ENCODE peak calls at places on chromosome 6, in six cellular contexts. N is SIG-M5; A is NCI-H1092 treated with DMSO at 0.1 percent for 48 hours; F is stimulated activated CD4-positive, alpha-beta T cell treated with anti-CD3 and anti-CD28 coated beads, TNF-alpha, amount 100 ng/mL, for 48 hours; I is LoVo; R is cardiac muscle cell. T is an unnamed sample.

GRCh38 chr6:111215134-111215533 is 127.8 kb downstream of the SLC16A10 start:
- DNase-seq in N (no peak), A (no peak), F (no peak), I (no peak), R (no peak), T (no peak)

GRCh38 chr6:124795879-124796838 is 166.1 kb upstream of the RNF217 start:
- DNase-seq in N (no peak), A (peak), F (no peak), I (no peak), R (peak), T (peak)

GRCh38 chr6:45480697-45481415 is 103.1 kb upstream of the SUPT3H start:
- DNase-seq in N (no peak), A (no peak), F (no peak), I (no peak), R (no peak), T (no peak)

GRCh38 chr6:139973602-139974373 is 599.3 kb upstream of the CITED2 start:
- DNase-seq in N (peak), A (no peak), F (no peak), I (no peak), R (peak), T (no peak)

GRCh38 chr6:153790048-153790447 is 249.0 kb upstream of the OPRM1 start:
- DNase-seq in N (no peak), A (no peak), F (no peak), I (peak), R (no peak), T (no peak)

GRCh38 chr6:113490356-113490755 is 366.8 kb upstream of the MARCKS start:
- DNase-seq in N (no peak), A (peak), F (no peak), I (no peak), R (no peak), T (peak)

GRCh38 chr6:107132330-107132954 is 17.1 kb upstream of the BEND3 start:
- DNase-seq in N (no peak), A (peak), F (no peak), I (peak), R (peak), T (no peak)

GRCh38 chr6:157982580-157983438 is 1.1 kb downstream of the SYNJ2 start:
- DNase-seq in N (no peak), A (no peak), F (no peak), I (peak), R (peak), T (no peak)